ENCODE peak calls at places on chromosomes 6 and 20, in eight cellular contexts. G is GM23338, H is Peyer's patch, X is PC-3, B is ovary, W is BE2C, P is fibroblast of lung, J is PC-9. E is an unnamed sample. For H3K4me1 and H3K27me3, the result is how much of the 10 kb centered on the place peaks cover.

GRCh38 chr20:18057106-18057993 is at the start of gene OVOL2:
- DNase-seq in B (no peak), X (peak), G (peak), W (no peak), J (peak), P (no peak), H (peak), E (no peak)

GRCh38 chr6:40874495-40874894 is 164.5 kb downstream of the UNC5CL start:
- DNase-seq in H (no peak), W (peak), J (no peak), X (no peak), P (no peak), G (peak), B (no peak), E (no peak)

GRCh38 chr6:45541934-45542333 is 164.2 kb upstream of the SUPT3H start:
- DNase-seq in J (no peak), H (no peak), B (no peak), W (no peak), G (no peak), X (no peak), P (no peak), E (no peak)

GRCh38 chr20:45890997-45891983 is at the start of the genes CTSA and NEURL2:
- DNase-seq in X (peak), G (peak), W (peak), B (peak), J (peak), P (peak), H (peak), E (peak)

GRCh38 chr6:51949451-51949850 is 138.0 kb downstream of the PKHD1 start:
- DNase-seq in G (no peak), H (no peak), J (no peak), P (no peak), X (no peak), W (no peak), B (no peak), E (no peak)

GRCh38 chr20:31606928-31607639 is 2.0 kb downstream of the ID1 start:
- DNase-seq in X (peak), P (peak), G (peak), H (peak), J (peak), W (peak), B (no peak), E (no peak)

GRCh38 chr6:13355969-13356368 is 27.6 kb upstream of the TBC1D7 start:
- DNase-seq in H (no peak), P (no peak), W (no peak), B (no peak), G (no peak), X (no peak), J (no peak), E (peak)

GRCh38 chr6:82766476-82766875 is 299.2 kb downstream of the UBE3D start:
- DNase-seq in G (no peak), H (no peak), X (peak), J (no peak), P (no peak), W (no peak), B (no peak), E (no peak)

GRCh38 chr20:45373353-45374100 is 4.6 kb downstream of the TP53TG5 start:
- DNase-seq in W (peak), P (peak), G (peak), B (peak), J (peak), H (peak), X (peak), E (peak)

GRCh38 chr20:47927385-47927851 is 142.1 kb upstream of the SULF2 start:
- DNase-seq in H (no peak), P (peak), B (no peak), X (peak), W (no peak), G (no peak), J (peak), E (no peak)

DNA sequence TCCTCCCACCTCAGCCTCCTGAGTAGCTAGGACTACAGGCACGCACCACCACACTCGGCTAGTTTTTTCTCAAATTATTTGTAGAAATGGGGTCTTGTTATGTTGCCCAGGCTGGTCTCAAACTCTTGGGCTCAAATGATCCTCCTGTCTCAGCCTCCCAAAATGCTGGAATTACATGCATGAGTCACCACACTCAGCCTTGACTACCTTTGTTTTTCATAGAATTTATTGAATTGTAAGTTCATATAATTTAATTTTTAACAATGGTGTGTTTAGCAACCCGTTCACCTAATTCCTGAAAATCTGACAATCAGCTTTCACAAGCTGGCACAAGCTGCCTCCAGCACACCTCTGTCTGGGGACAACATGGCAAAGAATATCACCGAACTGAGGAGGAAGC is 3.1 kb downstream of the RIPOR3 start:
- DNase-seq in H (no peak), G (no peak), W (no peak), X (no peak), P (no peak), B (no peak), J (no peak), E (no peak)
- H3K4me1 ChIP-seq in H (under half), G (under half), W (under half), X (under half), P (under half), B (under half), J (under half), E (under half)

DNA sequence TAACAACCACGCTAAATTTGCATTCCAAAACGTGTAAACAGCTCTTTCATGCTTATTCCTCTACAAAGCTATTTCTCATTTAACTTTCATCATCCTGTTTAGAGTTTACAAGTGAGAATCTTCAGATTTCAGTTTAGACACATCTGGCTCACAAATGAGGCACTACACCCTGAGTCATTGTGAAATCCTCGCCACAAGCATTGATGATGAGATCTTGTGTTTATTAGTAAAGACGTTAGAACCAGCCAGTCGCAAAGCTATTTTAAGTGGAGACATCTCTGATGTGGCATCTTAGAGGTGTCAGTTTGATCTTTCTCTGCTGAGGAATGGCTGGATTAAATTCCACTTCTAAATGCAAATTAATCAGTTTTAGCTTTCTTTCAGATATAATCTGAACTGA is 8.3 kb upstream of the ISM1 start:
- DNase-seq in W (no peak), H (no peak), G (no peak), B (no peak), X (no peak), P (peak), J (no peak), E (no peak)
- H3K27me3 ChIP-seq in W (under half), H (under half), G (under half), B (under half), X (half or more), P (under half), J (under half), E (under half)

GRCh38 chr20:37516697-37517370 is 4.2 kb upstream of the NNAT start:
- DNase-seq in X (peak), P (peak), G (no peak), H (no peak), J (no peak), W (no peak), B (no peak), E (no peak)
- H3K4me3 ChIP-seq in X (no peak), P (no peak), G (no peak), H (no peak), J (no peak), W (no peak), B (no peak), E (no peak)

DNA sequence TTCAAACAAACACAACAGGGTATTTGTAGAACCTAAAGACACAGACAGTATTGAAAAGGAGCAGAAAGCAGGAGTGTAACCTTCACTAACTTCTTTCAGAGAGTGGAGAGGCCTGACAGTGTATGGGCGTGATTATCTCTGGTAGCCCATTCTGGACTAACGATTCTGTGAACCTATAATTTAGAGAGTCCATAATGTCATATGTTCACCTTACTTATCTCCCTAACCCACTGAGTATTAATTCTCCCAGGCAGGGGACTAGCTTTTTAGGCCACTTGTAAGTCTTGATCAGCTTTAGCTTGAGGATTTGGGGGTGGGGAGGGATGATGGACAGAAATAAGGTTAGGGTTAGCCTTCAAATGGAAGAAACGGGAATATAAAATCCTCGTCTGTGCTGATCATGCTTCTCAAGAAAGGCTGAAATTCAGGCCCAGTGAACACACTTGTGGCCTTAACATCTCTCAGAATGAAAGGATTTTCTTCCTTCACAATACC is 2.8 kb upstream of the PARD6B start:
- DNase-seq in H (no peak), X (no peak), B (no peak), P (no peak), W (no peak), G (no peak), J (no peak), E (no peak)
- H3K4me1 ChIP-seq in H (under half), X (half or more), B (under half), P (under half), W (under half), G (under half), J (half or more), E (under half)

DNA sequence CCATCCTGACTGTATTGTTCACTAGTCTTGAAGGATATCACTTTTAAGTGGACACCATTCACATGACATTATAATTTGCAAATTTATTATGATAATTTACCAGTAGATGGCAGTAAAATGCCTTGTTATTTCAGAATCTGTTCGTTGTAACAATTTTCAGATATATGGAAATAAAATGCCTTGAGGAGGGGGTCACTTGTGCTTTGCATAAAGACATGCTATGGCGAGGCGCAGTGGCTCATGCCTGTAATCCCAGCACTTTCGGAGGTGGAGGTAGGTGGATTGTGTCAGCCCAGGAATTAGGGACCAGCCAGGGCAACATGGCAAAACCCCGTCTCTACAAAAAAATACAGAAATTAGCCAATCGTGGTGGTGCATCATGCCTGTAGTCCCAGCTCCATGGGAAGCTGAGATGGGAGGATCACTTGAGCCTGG is 9.0 kb upstream of the NCOA6 start:
- DNase-seq in H (no peak), G (peak), P (peak), J (peak), W (no peak), X (peak), B (no peak), E (peak)
- H3K27me3 ChIP-seq in H (under half), G (under half), P (under half), J (under half), W (under half), X (under half), B (under half), E (under half)

E was measured in naive thymus-derived CD4-positive, alpha-beta T cell.